ENCODE peak calls at places on chromosomes 7 and 10, in four cellular contexts. One of them, this sample, is unnamed.

GRCh38 chr7:143329471-143330170 is 13.7 kb downstream of the CLCN1 start:
- DNase-seq in CD8-positive, alpha-beta T cell: no peak
- DNase-seq in GM23338: peak
- DNase-seq in AG04450: no peak
- DNase-seq in this sample: no peak

GRCh38 chr7:1635401-1635800 is 34.7 kb upstream of the ELFN1 start:
- DNase-seq in CD8-positive, alpha-beta T cell: no peak
- DNase-seq in GM23338: no peak
- DNase-seq in AG04450: no peak
- DNase-seq in this sample: no peak

GRCh38 chr7:157434701-157435100 is 97.9 kb downstream of the DNAJB6 start:
- DNase-seq in CD8-positive, alpha-beta T cell: no peak
- DNase-seq in GM23338: no peak
- DNase-seq in AG04450: no peak
- DNase-seq in this sample: no peak

GRCh38 chr10:89454561-89455347 is 40.4 kb downstream of the IFIT5 start:
- DNase-seq in CD8-positive, alpha-beta T cell: no peak
- DNase-seq in GM23338: no peak
- DNase-seq in AG04450: no peak
- DNase-seq in this sample: no peak

GRCh38 chr7:78673272-78673671 is 780.2 kb downstream of the MAGI2 start:
- DNase-seq in CD8-positive, alpha-beta T cell: no peak
- DNase-seq in GM23338: no peak
- DNase-seq in AG04450: no peak
- DNase-seq in this sample: no peak

GRCh38 chr7:157690833-157691382 is 354.1 kb downstream of the DNAJB6 start:
- DNase-seq in CD8-positive, alpha-beta T cell: no peak
- DNase-seq in GM23338: peak
- DNase-seq in AG04450: no peak
- DNase-seq in this sample: no peak

GRCh38 chr7:28179081-28180030 is 1.2 kb downstream of the JAZF1 start:
- DNase-seq in CD8-positive, alpha-beta T cell: peak
- DNase-seq in GM23338: peak
- DNase-seq in AG04450: no peak
- DNase-seq in this sample: peak

GRCh38 chr7:45663167-45663921 is 89.2 kb downstream of the ADCY1 start:
- DNase-seq in CD8-positive, alpha-beta T cell: no peak
- DNase-seq in GM23338: peak
- DNase-seq in AG04450: no peak
- DNase-seq in this sample: no peak

GRCh38 chr7:118496138-118496644 is 271.7 kb downstream of the ANKRD7 start:
- DNase-seq in CD8-positive, alpha-beta T cell: no peak
- DNase-seq in GM23338: no peak
- DNase-seq in AG04450: no peak
- DNase-seq in this sample: no peak

GRCh38 chr7:128672927-128673517 is 930 bp downstream of the GARIN1A start:
- DNase-seq in CD8-positive, alpha-beta T cell: no peak
- DNase-seq in GM23338: peak
- DNase-seq in AG04450: no peak
- DNase-seq in this sample: no peak

GRCh38 chr10:122546242-122546641 is 14.3 kb upstream of the DMBT1 start:
- DNase-seq in CD8-positive, alpha-beta T cell: no peak
- DNase-seq in GM23338: no peak
- DNase-seq in AG04450: no peak
- DNase-seq in this sample: no peak

GRCh38 chr7:696426-697258 is 29.9 kb upstream of the DNAAF5 start:
- DNase-seq in CD8-positive, alpha-beta T cell: no peak
- DNase-seq in GM23338: no peak
- DNase-seq in AG04450: no peak
- DNase-seq in this sample: no peak

DNA sequence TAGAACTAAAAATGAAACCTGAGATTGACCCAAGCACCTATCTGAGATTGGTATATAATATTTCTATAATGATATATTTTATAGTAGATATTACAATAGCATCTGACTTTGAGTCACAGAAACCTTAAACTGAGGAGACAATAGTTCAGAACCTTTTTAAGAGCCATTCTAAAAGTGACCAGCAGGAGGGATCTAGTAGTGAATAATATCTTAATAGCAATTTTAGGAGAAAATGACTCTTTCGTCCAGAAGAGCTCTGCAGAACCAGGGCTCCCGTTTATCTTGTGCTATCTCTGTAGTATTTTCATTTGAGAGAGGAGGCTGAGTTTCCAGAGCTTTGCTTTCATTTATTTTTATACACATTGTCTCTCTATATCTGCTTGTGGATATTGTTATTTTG is 68.1 kb downstream of the PODXL start:
- DNase-seq in CD8-positive, alpha-beta T cell: no peak
- DNase-seq in GM23338: peak
- DNase-seq in AG04450: no peak
- DNase-seq in this sample: no peak
- H3K4me3 ChIP-seq in CD8-positive, alpha-beta T cell: no peak
- H3K4me3 ChIP-seq in GM23338: no peak
- H3K4me3 ChIP-seq in AG04450: no peak
- H3K4me3 ChIP-seq in this sample: no peak

DNA sequence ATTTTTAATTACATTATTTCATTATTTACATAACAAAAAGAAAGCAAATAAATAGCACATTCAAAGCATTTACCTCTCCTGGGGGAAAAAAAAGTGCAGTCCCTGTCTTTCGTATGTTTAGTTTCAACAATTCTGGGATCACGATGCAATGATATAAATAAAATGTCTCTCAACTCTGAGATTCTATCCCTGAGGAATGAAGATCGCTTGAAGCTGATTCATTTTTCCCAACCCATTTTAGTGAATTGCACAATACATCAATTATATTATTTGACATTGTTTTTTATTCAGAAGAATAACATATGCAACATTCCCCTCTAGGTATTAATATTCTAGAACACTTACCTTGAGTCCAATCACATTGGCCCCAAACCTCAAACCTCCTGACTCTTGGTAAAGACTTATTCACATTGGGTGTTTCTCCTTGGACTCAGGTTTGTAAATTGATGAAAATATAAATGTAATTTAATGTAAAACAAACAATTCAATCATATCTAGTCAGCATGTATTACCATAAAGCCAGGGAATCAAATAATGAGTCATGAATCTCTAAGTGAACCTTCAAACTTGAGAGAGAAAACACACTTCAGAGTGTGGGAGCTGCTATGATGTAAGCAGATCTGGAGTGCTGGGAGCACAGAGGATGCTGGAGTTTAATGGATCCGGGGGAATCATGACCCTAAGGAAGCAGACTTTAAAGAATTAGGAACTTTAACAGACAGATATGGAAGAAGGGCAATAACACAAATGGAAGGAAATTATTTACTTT is 5.3 kb upstream of the SCIN start:
- DNase-seq in CD8-positive, alpha-beta T cell: no peak
- DNase-seq in GM23338: no peak
- DNase-seq in AG04450: no peak
- DNase-seq in this sample: no peak
- H3K27ac ChIP-seq in CD8-positive, alpha-beta T cell: no peak
- H3K27ac ChIP-seq in GM23338: no peak
- H3K27ac ChIP-seq in AG04450: no peak
- H3K27ac ChIP-seq in this sample: no peak

GRCh38 chr7:99499713-99500636 is at the start of gene ZNF394:
- DNase-seq in CD8-positive, alpha-beta T cell: peak
- DNase-seq in GM23338: peak
- DNase-seq in AG04450: peak
- DNase-seq in this sample: peak
- H3K4me3 ChIP-seq in CD8-positive, alpha-beta T cell: peak
- H3K4me3 ChIP-seq in GM23338: peak
- H3K4me3 ChIP-seq in AG04450: peak
- H3K4me3 ChIP-seq in this sample: peak

GRCh38 chr10:25467861-25468260 is 293.1 kb downstream of the GPR158 start:
- DNase-seq in CD8-positive, alpha-beta T cell: no peak
- DNase-seq in GM23338: no peak
- DNase-seq in AG04450: no peak
- DNase-seq in this sample: no peak
- H3K27ac ChIP-seq in CD8-positive, alpha-beta T cell: no peak
- H3K27ac ChIP-seq in GM23338: no peak
- H3K27ac ChIP-seq in AG04450: no peak
- H3K27ac ChIP-seq in this sample: no peak

DNA sequence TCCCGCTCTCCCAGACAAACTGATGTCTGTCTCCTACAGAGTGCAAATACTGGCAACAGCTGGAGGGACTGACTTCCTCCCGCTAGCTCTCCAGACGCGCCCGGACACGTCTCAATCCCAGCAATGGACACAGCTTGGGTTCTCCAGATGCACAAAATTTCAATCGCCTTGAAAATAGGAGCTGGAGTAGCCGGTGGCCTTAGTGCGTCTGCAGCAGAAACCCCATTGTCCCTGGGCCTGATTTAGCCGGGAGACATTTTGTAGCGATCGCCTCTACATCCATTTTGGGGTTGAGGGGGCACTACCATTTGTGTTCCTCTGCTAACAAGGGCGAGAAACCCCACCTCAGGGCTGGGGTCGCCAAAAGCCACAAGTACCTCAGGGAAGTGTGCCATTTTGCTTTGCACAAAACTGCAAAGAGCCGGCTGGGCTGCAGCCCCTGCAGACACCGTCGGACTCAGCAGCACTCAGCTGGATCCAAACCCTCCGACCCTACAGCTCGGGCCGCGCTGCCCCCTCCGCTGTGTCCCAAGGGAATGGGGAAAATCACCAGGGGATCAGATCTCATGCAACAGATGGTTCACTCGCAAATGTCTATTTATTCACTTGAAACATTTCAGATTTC is 5.9 kb downstream of the CPA2 start:
- DNase-seq in CD8-positive, alpha-beta T cell: no peak
- DNase-seq in GM23338: peak
- DNase-seq in AG04450: no peak
- DNase-seq in this sample: no peak
- H3K4me3 ChIP-seq in CD8-positive, alpha-beta T cell: peak
- H3K4me3 ChIP-seq in GM23338: peak
- H3K4me3 ChIP-seq in AG04450: no peak
- H3K4me3 ChIP-seq in this sample: no peak

DNA sequence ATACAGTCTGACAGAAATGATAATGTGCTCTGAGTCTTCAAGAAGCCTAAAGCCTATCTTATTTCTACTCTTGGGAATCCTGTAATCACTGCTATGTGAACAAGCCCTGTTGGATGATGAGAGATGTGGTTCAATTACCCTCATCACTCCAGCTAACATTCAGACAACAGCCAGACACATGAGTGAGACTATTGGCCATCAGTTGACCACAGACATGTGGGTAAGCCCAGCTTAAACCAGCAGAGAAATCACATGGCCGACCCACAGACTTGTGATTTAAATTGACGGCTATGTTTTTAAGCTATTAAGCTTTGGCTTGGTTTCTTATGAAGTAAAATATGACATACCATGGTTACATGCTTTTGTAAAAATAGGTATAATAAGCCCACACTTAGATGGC is 2.6 kb downstream of the MBL2 start:
- DNase-seq in CD8-positive, alpha-beta T cell: no peak
- DNase-seq in GM23338: no peak
- DNase-seq in AG04450: no peak
- DNase-seq in this sample: no peak
- H3K27ac ChIP-seq in CD8-positive, alpha-beta T cell: no peak
- H3K27ac ChIP-seq in GM23338: no peak
- H3K27ac ChIP-seq in AG04450: no peak
- H3K27ac ChIP-seq in this sample: no peak

GRCh38 chr7:39720586-39720985 is 97.2 kb downstream of the RALA start:
- DNase-seq in CD8-positive, alpha-beta T cell: no peak
- DNase-seq in GM23338: peak
- DNase-seq in AG04450: no peak
- DNase-seq in this sample: no peak
- H3K4me3 ChIP-seq in CD8-positive, alpha-beta T cell: no peak
- H3K4me3 ChIP-seq in GM23338: no peak
- H3K4me3 ChIP-seq in AG04450: no peak
- H3K4me3 ChIP-seq in this sample: no peak

This sample was measured in CD4-positive, alpha-beta memory T cell.